ENCODE peak calls at places on chromosomes 12 and 14, in eight cellular contexts. I is glomerular endothelial cell; W is Right ventricle myocardium superior; T is amygdala; G is activated CD8-positive, alpha-beta memory T cell treated with anti-CD3 and anti-CD28 coated beads for 24 hours; U is mesendoderm; Z is T-helper 17 cell; F is NCI-H460. O is an unnamed sample.

GRCh38 chr14:90248594-90248993 is 7.8 kb upstream of the PSMC1 start:
- DNase-seq in I (no peak), W (no peak), T (no peak), G (no peak), U (no peak), Z (no peak), F (no peak), O (no peak)

GRCh38 chr14:65258391-65258790 is 154.1 kb upstream of the FUT8 start:
- DNase-seq in I (peak; percentile 68), W (no peak), T (no peak), G (no peak), U (peak; percentile 89), Z (no peak), F (peak; percentile 21), O (no peak)

GRCh38 chr12:41254546-41254945 is 66.4 kb downstream of the PDZRN4 start:
- DNase-seq in I (no peak), W (no peak), T (no peak), G (no peak), U (no peak), Z (no peak), F (no peak), O (no peak)

GRCh38 chr14:33676135-33676566 is 274.7 kb downstream of the EGLN3 start:
- DNase-seq in I (no peak), W (peak; percentile 48), T (peak; percentile 50), G (no peak), U (peak; percentile 90), Z (no peak), F (peak; percentile 16), O (peak; percentile 11)

GRCh38 chr12:64175254-64175945 is 46.7 kb downstream of the KICS2 start:
- DNase-seq in I (no peak), W (no peak), T (no peak), G (no peak), U (peak; percentile 62), Z (no peak), F (no peak), O (no peak)

GRCh38 chr14:64955297-64955696 is 12.8 kb upstream of the GPX2 start:
- DNase-seq in I (no peak), W (no peak), T (no peak), G (no peak), U (peak; percentile 66), Z (no peak), F (no peak), O (no peak)

GRCh38 chr12:64691793-64692583 is 67.2 kb downstream of the GNS start:
- DNase-seq in I (no peak), W (no peak), T (no peak), G (no peak), U (peak; percentile 57), Z (no peak), F (no peak), O (no peak)

GRCh38 chr14:24095196-24096068 is 1.3 kb downstream of the PCK2 start:
- DNase-seq in I (no peak), W (peak; percentile 72), T (no peak), G (peak; percentile 85), U (peak; percentile 94), Z (no peak), F (peak; percentile 32), O (peak; percentile 26)

GRCh38 chr12:110244829-110245228 is 36.2 kb upstream of the ATP2A2 start:
- DNase-seq in I (no peak), W (peak; percentile 86), T (no peak), G (no peak), U (peak; percentile 92), Z (no peak), F (no peak), O (no peak)

GRCh38 chr14:68165274-68165843 is 345.8 kb downstream of the RAD51B start:
- DNase-seq in I (no peak), W (no peak), T (no peak), G (no peak), U (no peak), Z (no peak), F (no peak), O (no peak)

GRCh38 chr12:84507914-84508313 is 404.7 kb downstream of the SLC6A15 start:
- DNase-seq in I (no peak), W (peak; percentile 46), T (no peak), G (no peak), U (no peak), Z (no peak), F (no peak), O (no peak)

GRCh38 chr12:24111591-24111990 is 162.1 kb upstream of the SOX5 start:
- DNase-seq in I (no peak), W (no peak), T (no peak), G (no peak), U (no peak), Z (no peak), F (no peak), O (no peak)

GRCh38 chr14:73861060-73861459 is 9.4 kb downstream of the PTGR2 start:
- DNase-seq in I (no peak), W (no peak), T (no peak), G (no peak), U (no peak), Z (no peak), F (no peak), O (no peak)

GRCh38 chr12:42421844-42422779 is 96.1 kb downstream of the PPHLN1 start:
- DNase-seq in I (peak; percentile 88), W (no peak), T (no peak), G (no peak), U (no peak), Z (no peak), F (peak; percentile 66), O (no peak)

GRCh38 chr14:22280497-22281321 is 308.3 kb downstream of the DAD1 start:
- DNase-seq in I (no peak), W (no peak), T (no peak), G (no peak), U (no peak), Z (no peak), F (no peak), O (no peak)

GRCh38 chr14:69519253-69519661 is 34.7 kb downstream of the PLEKHD1 start:
- DNase-seq in I (no peak), W (no peak), T (no peak), G (no peak), U (no peak), Z (no peak), F (no peak), O (no peak)

GRCh38 chr12:105933671-105934665 is 204.8 kb downstream of the NUAK1 start:
- DNase-seq in I (peak; percentile 74), W (no peak), T (no peak), G (no peak), U (no peak), Z (no peak), F (peak; percentile 28), O (peak; percentile 60)

GRCh38 chr12:132170094-132170636 is 25.9 kb downstream of the NOC4L start:
- DNase-seq in I (peak; percentile 47), W (peak; percentile 27), T (no peak), G (no peak), U (no peak), Z (no peak), F (no peak), O (no peak)

GRCh38 chr12:16228067-16228466 is 49.4 kb downstream of the SLC15A5 start:
- DNase-seq in I (no peak), W (no peak), T (no peak), G (no peak), U (no peak), Z (no peak), F (no peak), O (no peak)

GRCh38 chr14:55071870-55072640 is 20.6 kb downstream of the MAPK1IP1L start:
- DNase-seq in I (no peak), W (peak; percentile 55), T (peak; percentile 14), G (no peak), U (no peak), Z (no peak), F (no peak), O (no peak)

GRCh38 chr12:80353254-80353653 is 90.8 kb upstream of the PTPRQ start:
- DNase-seq in I (no peak), W (no peak), T (no peak), G (no peak), U (no peak), Z (no peak), F (peak; percentile 89), O (no peak)

GRCh38 chr12:57750561-57751431 is 1.3 kb downstream of the CDK4 start:
- DNase-seq in I (no peak), W (no peak), T (no peak), G (no peak), U (no peak), Z (no peak), F (no peak), O (no peak)

GRCh38 chr12:116423053-116423452 is 136.1 kb upstream of the MAP1LC3B2 start:
- DNase-seq in I (no peak), W (no peak), T (no peak), G (no peak), U (peak; percentile 50), Z (no peak), F (no peak), O (no peak)

GRCh38 chr14:25381498-25381897 is 331.6 kb upstream of the STXBP6 start:
- DNase-seq in I (no peak), W (no peak), T (no peak), G (no peak), U (peak; percentile 29), Z (no peak), F (peak; percentile 21), O (peak; percentile 49)

GRCh38 chr12:108850854-108851573 is 6.4 kb downstream of the SSH1 start:
- DNase-seq in I (no peak), W (peak; percentile 65), T (peak; percentile 28), G (no peak), U (no peak), Z (no peak), F (no peak), O (no peak)

GRCh38 chr14:52080171-52080800 is 11.4 kb upstream of the NID2 start:
- DNase-seq in I (no peak), W (no peak), T (no peak), G (no peak), U (no peak), Z (no peak), F (no peak), O (no peak)

GRCh38 chr14:66206554-66206953 is 279.6 kb upstream of the CCDC196 start:
- DNase-seq in I (no peak), W (no peak), T (no peak), G (no peak), U (peak; percentile 54), Z (no peak), F (no peak), O (no peak)

GRCh38 chr14:33851366-33851765 is 99.5 kb downstream of the EGLN3 start:
- DNase-seq in I (no peak), W (no peak), T (no peak), G (no peak), U (no peak), Z (no peak), F (no peak), O (no peak)

GRCh38 chr14:77248666-77249065 is 22.3 kb downstream of the NGB start:
- DNase-seq in I (no peak), W (no peak), T (no peak), G (no peak), U (no peak), Z (no peak), F (no peak), O (no peak)

GRCh38 chr14:102819790-102820330 is 42.6 kb downstream of the TRAF3 start:
- DNase-seq in I (no peak), W (no peak), T (no peak), G (no peak), U (no peak), Z (no peak), F (no peak), O (no peak)

GRCh38 chr12:132904718-132905328 is 17.4 kb upstream of the CHFR start:
- DNase-seq in I (no peak), W (peak; percentile 92), T (peak; percentile 77), G (peak; percentile 97), U (peak; percentile 85), Z (peak; percentile 81), F (no peak), O (peak; percentile 23)